ENCODE peak calls at places on chromosomes 5 and 9, in eight cellular contexts. D, J, L, N, C, P, F and X are unnamed samples.

GRCh38 chr5:141816598-141817399 is 61.4 kb downstream of the PCDH1 start:
- DNase-seq in D (no peak), J (no peak), L (no peak), N (peak; percentile 53), C (peak; percentile 96), P (no peak), F (no peak), X (no peak)

GRCh38 chr9:7368410-7369292 is 430.9 kb downstream of the DMAC1 start:
- DNase-seq in D (peak; percentile 12), J (no peak), L (no peak), N (no peak), C (no peak), P (no peak), F (peak; percentile 48), X (peak; percentile 37)

GRCh38 chr5:10856646-10857332 is 95.8 kb upstream of the DAP start:
- DNase-seq in D (peak; percentile 88), J (no peak), L (peak; percentile 62), N (peak; percentile 61), C (peak; percentile 92), P (no peak), F (peak; percentile 6), X (peak; percentile 80)

GRCh38 chr5:170278611-170279500 is 18.7 kb downstream of the LCP2 start:
- DNase-seq in D (no peak), J (no peak), L (no peak), N (peak; percentile 87), C (peak; percentile 43), P (peak; percentile 97), F (no peak), X (no peak)

GRCh38 chr5:97737608-97738007 is 554.6 kb upstream of the RIOK2 start:
- DNase-seq in D (no peak), J (no peak), L (no peak), N (no peak), C (no peak), P (no peak), F (no peak), X (no peak)

GRCh38 chr9:126703330-126704156 is 89.8 kb downstream of the LMX1B start:
- DNase-seq in D (no peak), J (no peak), L (no peak), N (no peak), C (no peak), P (no peak), F (no peak), X (no peak)

GRCh38 chr5:176648467-176649194 is 1.3 kb downstream of the TSPAN17 start:
- DNase-seq in D (no peak), J (no peak), L (no peak), N (peak; percentile 92), C (no peak), P (no peak), F (no peak), X (no peak)

GRCh38 chr9:128344931-128345605 is 4.7 kb downstream of the SLC27A4 start:
- DNase-seq in D (no peak), J (no peak), L (no peak), N (no peak), C (no peak), P (no peak), F (no peak), X (no peak)

GRCh38 chr5:158716668-158717067 is 383.0 kb downstream of the EBF1 start:
- DNase-seq in D (no peak), J (no peak), L (peak; percentile 37), N (no peak), C (no peak), P (peak; percentile 27), F (no peak), X (peak; percentile 44)

GRCh38 chr5:147510885-147511284 is 1.0 kb upstream of the DPYSL3 start:
- DNase-seq in D (no peak), J (no peak), L (no peak), N (no peak), C (no peak), P (no peak), F (no peak), X (no peak)

GRCh38 chr9:93824386-93825294 is 130.5 kb downstream of the BARX1 start:
- DNase-seq in D (no peak), J (no peak), L (no peak), N (no peak), C (no peak), P (no peak), F (no peak), X (no peak)

GRCh38 chr9:73200694-73201432 is 49.2 kb downstream of the ANXA1 start:
- DNase-seq in D (no peak), J (peak; percentile 28), L (peak; percentile 68), N (peak; percentile 43), C (peak; percentile 42), P (peak; percentile 64), F (no peak), X (peak; percentile 83)

GRCh38 chr5:156532921-156533320 is 206.0 kb downstream of the SGCD start:
- DNase-seq in D (peak; percentile 6), J (no peak), L (no peak), N (no peak), C (no peak), P (peak; percentile 78), F (no peak), X (no peak)

GRCh38 chr5:39755986-39756385 is 331.2 kb upstream of the DAB2 start:
- DNase-seq in D (peak; percentile 95), J (peak; percentile 63), L (peak; percentile 95), N (peak; percentile 70), C (peak; percentile 62), P (no peak), F (peak; percentile 86), X (peak; percentile 93)

GRCh38 chr9:135490980-135491444 is 9.5 kb upstream of the MRPS2 start:
- DNase-seq in D (no peak), J (no peak), L (no peak), N (no peak), C (no peak), P (no peak), F (no peak), X (no peak)

GRCh38 chr9:93730643-93731042 is 154.3 kb downstream of the PHF2 start:
- DNase-seq in D (no peak), J (no peak), L (no peak), N (no peak), C (no peak), P (no peak), F (no peak), X (no peak)

GRCh38 chr9:32350682-32351081 is 33.8 kb upstream of the ACO1 start:
- DNase-seq in D (peak; percentile 8), J (peak; percentile 10), L (peak; percentile 62), N (peak; percentile 4), C (peak; percentile 33), P (peak; percentile 42), F (peak; percentile 14), X (peak; percentile 61)

DNA sequence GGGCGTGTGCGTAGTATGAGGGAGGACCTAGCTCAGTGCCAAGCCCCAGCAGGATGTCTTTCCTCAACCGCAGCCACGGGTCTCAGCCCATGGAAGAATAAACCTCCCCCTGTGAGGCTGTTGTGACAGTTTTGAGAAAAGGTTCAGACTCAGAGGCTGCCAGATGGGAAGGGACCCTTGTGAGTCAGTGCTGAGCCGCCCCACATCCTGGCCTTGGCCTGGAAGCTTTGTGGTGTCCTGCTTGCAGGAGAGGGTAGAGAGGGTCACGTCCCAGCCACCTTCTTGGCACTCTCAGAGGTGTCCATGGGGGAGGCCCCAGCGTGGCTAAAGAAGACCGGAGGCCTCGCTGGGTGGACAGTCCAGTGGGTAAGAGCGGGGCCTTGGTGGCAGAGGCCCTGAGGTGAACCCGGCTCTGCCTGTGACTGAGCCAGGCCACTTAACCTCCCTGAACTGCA is 2.8 kb downstream of the GRHPR start:
- DNase-seq in D (no peak), J (no peak), L (no peak), N (no peak), C (no peak), P (no peak), F (no peak), X (no peak)
- H3K9ac ChIP-seq in D (no peak overlapping the region), J (no peak overlapping the region), L (no peak overlapping the region), N (no peak overlapping the region), C (no peak overlapping the region), P (no peak overlapping the region), F (no peak overlapping the region), X (peak overlapping the region; percentile 99)

GRCh38 chr5:137352095-137352494 is 147.0 kb downstream of the SPOCK1 start:
- DNase-seq in D (no peak), J (no peak), L (peak; percentile 53), N (no peak), C (no peak), P (no peak), F (no peak), X (no peak)

GRCh38 chr5:137348759-137349158 is 150.4 kb downstream of the SPOCK1 start:
- DNase-seq in D (no peak), J (no peak), L (no peak), N (no peak), C (no peak), P (no peak), F (no peak), X (no peak)

GRCh38 chr5:137345396-137345795 is 153.7 kb downstream of the SPOCK1 start:
- DNase-seq in D (no peak), J (no peak), L (no peak), N (no peak), C (no peak), P (no peak), F (no peak), X (no peak)

GRCh38 chr5:137347865-137348264 is 151.3 kb downstream of the SPOCK1 start:
- DNase-seq in D (no peak), J (no peak), L (no peak), N (no peak), C (no peak), P (no peak), F (no peak), X (no peak)

GRCh38 chr5:137350791-137351190 is 148.3 kb downstream of the SPOCK1 start:
- DNase-seq in D (no peak), J (no peak), L (no peak), N (no peak), C (no peak), P (no peak), F (no peak), X (no peak)
- H3K9ac ChIP-seq in D (no peak overlapping the region), J (no peak overlapping the region), L (no peak overlapping the region), N (no peak overlapping the region), C (no peak overlapping the region), P (no peak overlapping the region), F (no peak overlapping the region), X (no peak overlapping the region)

GRCh38 chr5:68759593-68759992 is 334.2 kb upstream of the SLC30A5 start:
- DNase-seq in D (no peak), J (no peak), L (no peak), N (no peak), C (no peak), P (no peak), F (no peak), X (no peak)
- H3K9ac ChIP-seq in D (no peak overlapping the region), J (no peak overlapping the region), L (no peak overlapping the region), N (no peak overlapping the region), C (no peak overlapping the region), P (no peak overlapping the region), F (no peak overlapping the region), X (no peak overlapping the region)

GRCh38 chr5:125536582-125536981 is 790.1 kb upstream of the ZNF608 start:
- DNase-seq in D (peak; percentile 73), J (no peak), L (no peak), N (no peak), C (no peak), P (no peak), F (peak; percentile 84), X (peak; percentile 64)

GRCh38 chr5:125536095-125536494 is 789.7 kb upstream of the ZNF608 start:
- DNase-seq in D (no peak), J (no peak), L (no peak), N (no peak), C (no peak), P (peak; percentile 55), F (no peak), X (no peak)

GRCh38 chr5:125541085-125541484 is 794.6 kb upstream of the ZNF608 start:
- DNase-seq in D (no peak), J (no peak), L (no peak), N (no peak), C (no peak), P (no peak), F (no peak), X (no peak)

GRCh38 chr5:125538469-125538868 is 792.0 kb upstream of the ZNF608 start:
- DNase-seq in D (no peak), J (no peak), L (no peak), N (no peak), C (no peak), P (no peak), F (no peak), X (no peak)

GRCh38 chr5:125537661-125538060 is 791.2 kb upstream of the ZNF608 start:
- DNase-seq in D (no peak), J (no peak), L (no peak), N (no peak), C (no peak), P (no peak), F (no peak), X (no peak)
- H3K9ac ChIP-seq in D (no peak overlapping the region), J (no peak overlapping the region), L (no peak overlapping the region), N (no peak overlapping the region), C (no peak overlapping the region), P (no peak overlapping the region), F (no peak overlapping the region), X (no peak overlapping the region)